ENCODE peak calls at places on chromosomes 7 and 10, in five cellular contexts. C, P, T, K and S are unnamed samples. For H3K9me3, the result is how much of the 10 kb centered on the place peaks cover.

GRCh38 chr10:46050956-46051355 is 4.9 kb upstream of the MSMB start:
- DNase-seq in C (no peak), P (no peak), T (no peak), K (no peak), S (no peak)

GRCh38 chr10:71790749-71791440 is 17.6 kb upstream of the VSIR start:
- DNase-seq in C (no peak), P (no peak), T (no peak), K (no peak), S (no peak)

GRCh38 chr10:79105164-79105739 is 36.5 kb downstream of the ZMIZ1 start:
- DNase-seq in C (no peak), P (no peak), T (no peak), K (no peak), S (no peak)

GRCh38 chr10:122244001-122244715 is 26.9 kb upstream of the BTBD16 start:
- DNase-seq in C (no peak), P (no peak), T (no peak), K (no peak), S (no peak)

GRCh38 chr10:15603446-15604011 is 116.2 kb downstream of the ITGA8 start:
- DNase-seq in C (no peak), P (no peak), T (no peak), K (no peak), S (no peak)

GRCh38 chr7:95491634-95492314 is 6.0 kb downstream of the ASB4 start:
- DNase-seq in C (no peak), P (no peak), T (no peak), K (no peak), S (no peak)

GRCh38 chr10:44316922-44317215 is 68.0 kb downstream of the CXCL12 start:
- DNase-seq in C (no peak), P (no peak), T (no peak), K (no peak), S (no peak)

GRCh38 chr7:2979276-2979675 is 64.4 kb downstream of the CARD11 start:
- DNase-seq in C (no peak), P (no peak), T (peak), K (no peak), S (no peak)

GRCh38 chr10:51879238-51879637 is 179.8 kb upstream of the CSTF2T start:
- DNase-seq in C (peak), P (no peak), T (no peak), K (no peak), S (no peak)

GRCh38 chr10:87761892-87762291 is 56.1 kb downstream of the ATAD1 start:
- DNase-seq in C (no peak), P (no peak), T (no peak), K (no peak), S (no peak)

GRCh38 chr10:34759161-34759836 is 55.8 kb downstream of the PARD3 start:
- DNase-seq in C (no peak), P (no peak), T (no peak), K (no peak), S (no peak)

GRCh38 chr10:103451091-103451801 is 924 bp downstream of the CALHM2 start:
- DNase-seq in C (peak), P (no peak), T (peak), K (peak), S (peak)

GRCh38 chr10:124526621-124527267 is 65.1 kb downstream of the LHPP start:
- DNase-seq in C (no peak), P (no peak), T (no peak), K (no peak), S (no peak)

GRCh38 chr10:132276706-132277105 is 31.0 kb downstream of the STK32C start:
- DNase-seq in C (no peak), P (no peak), T (no peak), K (no peak), S (no peak)

GRCh38 chr7:54778696-54779285 is 19.8 kb upstream of the SEC61G start:
- DNase-seq in C (no peak), P (no peak), T (no peak), K (no peak), S (no peak)

GRCh38 chr10:79094412-79095175 is 25.8 kb downstream of the ZMIZ1 start:
- DNase-seq in C (no peak), P (no peak), T (no peak), K (no peak), S (no peak)

GRCh38 chr7:77284005-77284404 is 84.4 kb upstream of the FGL2 start:
- DNase-seq in C (no peak), P (no peak), T (no peak), K (no peak), S (no peak)

GRCh38 chr7:2046581-2047271 is 186.0 kb downstream of the MAD1L1 start:
- DNase-seq in C (no peak), P (no peak), T (no peak), K (no peak), S (no peak)

GRCh38 chr10:43461950-43462349 is 25.0 kb downstream of the ZNF487 start:
- DNase-seq in C (peak), P (peak), T (peak), K (peak), S (no peak)

GRCh38 chr10:8044908-8045727 is 9.4 kb upstream of the GATA3 start:
- DNase-seq in C (no peak), P (no peak), T (peak), K (no peak), S (no peak)

GRCh38 chr10:60446070-60446833 is 56.6 kb upstream of the ANK3 start:
- DNase-seq in C (no peak), P (no peak), T (no peak), K (no peak), S (no peak)

GRCh38 chr10:21764790-21765189 is 230.8 kb downstream of the MLLT10 start:
- DNase-seq in C (no peak), P (no peak), T (peak), K (no peak), S (no peak)

GRCh38 chr7:84248843-84249242 is 54.3 kb upstream of the SEMA3A start:
- DNase-seq in C (no peak), P (no peak), T (no peak), K (no peak), S (no peak)

GRCh38 chr10:133445268-133445732 is 8.4 kb upstream of the SCART1 start:
- DNase-seq in C (no peak), P (no peak), T (no peak), K (no peak), S (no peak)

GRCh38 chr10:133444342-133445267 is 9.1 kb upstream of the SCART1 start:
- DNase-seq in C (no peak), P (no peak), T (no peak), K (no peak), S (no peak)

GRCh38 chr10:133448120-133448519 is 5.6 kb upstream of the SCART1 start:
- DNase-seq in C (no peak), P (no peak), T (no peak), K (no peak), S (no peak)

GRCh38 chr10:133446979-133447378 is 6.8 kb upstream of the SCART1 start:
- DNase-seq in C (no peak), P (no peak), T (no peak), K (no peak), S (no peak)

GRCh38 chr10:133445751-133446708 is 7.7 kb upstream of the SCART1 start:
- DNase-seq in C (no peak), P (no peak), T (no peak), K (no peak), S (no peak)
- H3K9me3 ChIP-seq in C (under half), P (under half), T (under half), K (under half), S (under half)

DNA sequence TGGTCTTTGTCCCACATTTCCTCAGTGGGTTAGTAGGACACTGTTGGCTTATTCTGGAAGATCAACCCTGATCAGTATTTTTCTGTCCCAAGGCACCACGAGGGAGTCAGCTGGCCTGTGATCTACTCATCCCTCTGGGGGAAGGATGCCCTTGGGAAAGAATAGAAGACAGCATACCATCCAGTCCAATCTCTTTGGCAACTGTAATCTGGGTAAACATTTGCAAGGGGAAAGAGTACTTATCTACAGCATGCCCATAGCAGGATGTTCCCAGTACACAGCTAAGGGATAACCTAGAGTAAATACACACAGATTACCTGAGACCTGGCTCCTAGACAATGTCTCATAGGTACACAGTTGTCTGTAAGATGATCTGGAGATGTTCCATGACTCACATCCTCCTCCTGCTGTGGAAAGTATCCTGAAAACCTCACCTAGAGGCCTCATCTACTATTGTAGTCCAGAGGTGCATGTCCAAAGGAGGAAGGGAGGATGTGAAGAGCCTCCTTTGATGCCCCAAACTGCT is 134.3 kb upstream of the VWC2 start:
- DNase-seq in C (no peak), P (no peak), T (no peak), K (no peak), S (no peak)
- H3K9me3 ChIP-seq in C (under half), P (under half), T (under half), K (under half), S (under half)

GRCh38 chr7:63046612-63047011 is 952.0 kb upstream of the ZNF722 start:
- DNase-seq in C (no peak), P (no peak), T (no peak), K (no peak), S (no peak)
- H3K9me3 ChIP-seq in C (under half), P (under half), T (under half), K (under half), S (under half)

DNA sequence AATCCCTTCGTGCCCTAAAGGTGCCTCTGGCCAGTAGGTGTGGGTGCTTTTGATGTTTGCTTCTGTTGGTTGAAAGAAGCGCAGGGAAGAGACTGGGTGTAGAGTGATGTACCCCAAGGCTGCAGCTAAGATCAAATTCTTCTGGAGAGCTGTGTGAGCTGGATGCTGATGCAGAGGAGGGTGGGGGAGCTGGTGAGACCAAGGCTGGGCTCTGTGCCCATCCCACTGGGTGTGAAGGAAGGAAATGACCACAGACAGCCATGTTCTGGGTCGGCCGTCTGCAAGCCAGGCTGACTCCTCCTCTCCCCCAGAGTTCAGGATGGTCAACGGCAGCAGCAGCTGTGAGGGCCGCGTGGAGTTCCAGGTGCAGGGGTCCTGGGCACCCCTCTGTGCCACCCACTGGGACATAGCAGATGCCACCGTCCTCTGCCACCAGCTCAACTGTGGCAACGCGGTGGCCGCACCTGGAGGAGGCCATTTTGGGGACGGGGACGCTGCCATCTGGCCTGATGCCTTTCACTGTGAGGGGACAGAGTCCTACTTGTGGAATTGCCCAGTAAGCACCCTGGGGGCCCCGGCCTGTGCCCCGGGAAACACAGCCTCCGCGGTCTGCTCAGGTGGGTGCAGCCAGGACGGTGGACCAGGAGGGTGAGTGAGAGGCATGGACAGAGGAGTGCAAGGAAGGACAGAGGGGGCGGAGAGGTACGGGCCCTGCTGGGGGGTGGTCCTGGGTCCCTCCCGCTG is 5.1 kb downstream of the SCART1 start:
- DNase-seq in C (no peak), P (no peak), T (no peak), K (no peak), S (no peak)
- H3K9me3 ChIP-seq in C (under half), P (under half), T (under half), K (under half), S (under half)

GRCh38 chr7:259191-259505 is 30.8 kb upstream of the FOXL3 start:
- DNase-seq in C (no peak), P (no peak), T (no peak), K (no peak), S (no peak)

GRCh38 chr7:259751-260405 is 30.1 kb upstream of the FOXL3 start:
- DNase-seq in C (no peak), P (no peak), T (no peak), K (no peak), S (no peak)

GRCh38 chr7:262251-262572 is 27.8 kb upstream of the FOXL3 start:
- DNase-seq in C (no peak), P (no peak), T (no peak), K (no peak), S (no peak)

GRCh38 chr7:260441-261281 is 29.3 kb upstream of the FOXL3 start:
- DNase-seq in C (no peak), P (no peak), T (no peak), K (no peak), S (no peak)

DNA sequence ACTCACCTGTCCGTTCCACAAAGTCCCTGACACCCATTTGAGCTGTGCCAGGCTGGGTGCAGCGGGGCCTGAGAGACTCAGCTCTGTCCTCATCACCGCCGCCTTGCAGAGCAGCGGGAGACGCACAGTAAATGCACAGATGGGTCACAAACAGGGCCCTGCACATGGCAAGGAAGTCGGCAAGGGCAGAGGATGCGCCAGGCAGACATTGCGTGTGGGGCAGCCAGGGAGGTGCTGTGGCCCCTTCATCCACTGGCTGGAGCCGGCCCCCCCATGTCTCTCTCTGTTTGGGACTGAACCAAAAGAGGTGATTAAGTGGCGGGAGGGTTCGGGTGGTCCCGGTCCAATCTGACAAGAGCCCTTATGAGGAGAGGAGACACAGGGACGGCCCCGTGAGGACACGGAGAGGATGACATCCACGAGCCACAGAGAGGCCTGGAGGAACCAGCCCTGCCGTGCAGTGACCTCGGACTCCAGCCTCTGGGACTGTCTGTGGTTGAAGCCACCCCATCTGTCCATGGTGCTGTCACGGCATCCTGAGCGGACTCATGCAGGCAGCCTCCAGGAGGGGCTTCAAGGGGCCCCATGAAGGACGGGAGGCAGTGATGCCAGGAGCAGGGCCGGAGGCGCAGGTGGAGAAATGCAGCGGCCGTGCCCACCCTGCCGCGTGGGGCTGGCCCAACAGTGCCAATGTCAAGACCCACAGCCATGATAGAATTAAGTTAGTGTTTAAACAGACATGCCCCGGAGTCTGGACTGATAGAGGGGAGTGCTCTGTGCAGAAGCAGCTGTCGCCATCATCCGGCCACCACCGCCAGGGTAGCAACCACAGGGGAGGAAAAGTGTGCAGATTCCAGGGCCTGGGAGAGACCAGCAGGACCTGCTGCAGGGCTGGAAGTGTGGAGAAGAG is 28.4 kb upstream of the FOXL3 start:
- DNase-seq in C (no peak), P (no peak), T (no peak), K (no peak), S (no peak)
- H3K9me3 ChIP-seq in C (under half), P (half or more), T (under half), K (half or more), S (under half)

GRCh38 chr7:157873664-157874063 is 536.9 kb downstream of the DNAJB6 start:
- DNase-seq in C (no peak), P (no peak), T (no peak), K (no peak), S (no peak)

GRCh38 chr7:157871681-157872080 is 534.9 kb downstream of the DNAJB6 start:
- DNase-seq in C (no peak), P (no peak), T (no peak), K (no peak), S (no peak)

GRCh38 chr7:157872447-157872846 is 535.6 kb downstream of the DNAJB6 start:
- DNase-seq in C (no peak), P (no peak), T (no peak), K (no peak), S (no peak)

GRCh38 chr7:157874208-157874816 is 537.5 kb downstream of the DNAJB6 start:
- DNase-seq in C (no peak), P (no peak), T (no peak), K (no peak), S (no peak)

GRCh38 chr7:157873181-157873580 is 536.4 kb downstream of the DNAJB6 start:
- DNase-seq in C (no peak), P (no peak), T (no peak), K (no peak), S (no peak)
- H3K9me3 ChIP-seq in C (under half), P (under half), T (under half), K (under half), S (under half)